ENCODE peak calls at places on chromosomes 13 and 19, in four cellular contexts. One of them, this sample, is unnamed.

GRCh38 chr13:23433171-23434153 is at the start of gene SACS:
- DNase-seq in AG04450: no peak
- DNase-seq in cardiac muscle cell: peak
- DNase-seq in adrenal gland: no peak
- DNase-seq in this sample: peak

GRCh38 chr13:59861676-59862075 is 302.1 kb downstream of the DIAPH3 start:
- DNase-seq in cardiac muscle cell: peak
- DNase-seq in AG04450: no peak
- DNase-seq in adrenal gland: no peak
- DNase-seq in this sample: no peak

GRCh38 chr13:59408738-59409137 is 755.0 kb downstream of the DIAPH3 start:
- DNase-seq in adrenal gland: no peak
- DNase-seq in AG04450: no peak
- DNase-seq in cardiac muscle cell: no peak
- DNase-seq in this sample: no peak

GRCh38 chr13:33752631-33753030 is 65.3 kb upstream of the RFC3 start:
- DNase-seq in AG04450: no peak
- DNase-seq in cardiac muscle cell: no peak
- DNase-seq in adrenal gland: no peak
- DNase-seq in this sample: no peak

GRCh38 chr19:677201-677600 is 1.0 kb downstream of the FSTL3 start:
- DNase-seq in adrenal gland: peak
- DNase-seq in cardiac muscle cell: peak
- DNase-seq in AG04450: peak
- DNase-seq in this sample: no peak

GRCh38 chr19:27676334-27676733 is 1536.6 kb downstream of the UQCRFS1 start:
- DNase-seq in adrenal gland: no peak
- DNase-seq in cardiac muscle cell: no peak
- DNase-seq in AG04450: no peak
- DNase-seq in this sample: no peak

GRCh38 chr13:27338816-27339215 is 68.2 kb downstream of the RASL11A start:
- DNase-seq in AG04450: no peak
- DNase-seq in adrenal gland: no peak
- DNase-seq in cardiac muscle cell: no peak
- DNase-seq in this sample: no peak

GRCh38 chr19:33689886-33690285 is 68.1 kb downstream of the CHST8 start:
- DNase-seq in adrenal gland: no peak
- DNase-seq in cardiac muscle cell: no peak
- DNase-seq in AG04450: no peak
- DNase-seq in this sample: no peak

GRCh38 chr13:36520111-36520510 is 87.8 kb downstream of the CCNA1 start:
- DNase-seq in AG04450: no peak
- DNase-seq in adrenal gland: no peak
- DNase-seq in cardiac muscle cell: no peak
- DNase-seq in this sample: no peak

GRCh38 chr19:20999731-21000352 is 20.6 kb upstream of the ZNF430 start:
- DNase-seq in AG04450: peak
- DNase-seq in cardiac muscle cell: peak
- DNase-seq in adrenal gland: peak
- DNase-seq in this sample: peak

GRCh38 chr13:33994826-33995502 is 177.0 kb downstream of the RFC3 start:
- DNase-seq in cardiac muscle cell: no peak
- DNase-seq in AG04450: no peak
- DNase-seq in adrenal gland: no peak
- DNase-seq in this sample: no peak

GRCh38 chr13:33490461-33491327 is 205.1 kb upstream of the STARD13 start:
- DNase-seq in adrenal gland: peak
- DNase-seq in cardiac muscle cell: peak
- DNase-seq in AG04450: no peak
- DNase-seq in this sample: peak

GRCh38 chr13:114130708-114131580 is 1.5 kb downstream of the RASA3 start:
- DNase-seq in adrenal gland: peak
- DNase-seq in AG04450: peak
- DNase-seq in cardiac muscle cell: peak
- DNase-seq in this sample: no peak

GRCh38 chr13:94073006-94073744 is 406.3 kb downstream of the DCT start:
- DNase-seq in adrenal gland: no peak
- DNase-seq in cardiac muscle cell: peak
- DNase-seq in AG04450: peak
- DNase-seq in this sample: no peak

GRCh38 chr13:98143157-98143553 is 261 bp downstream of the FARP1 start:
- DNase-seq in AG04450: no peak
- DNase-seq in cardiac muscle cell: no peak
- DNase-seq in adrenal gland: no peak
- DNase-seq in this sample: no peak

GRCh38 chr13:54185785-54186184 is 1157.2 kb downstream of the OLFM4 start:
- DNase-seq in cardiac muscle cell: no peak
- DNase-seq in adrenal gland: no peak
- DNase-seq in AG04450: no peak
- DNase-seq in this sample: peak

GRCh38 chr19:52896431-52897148 is 845 bp downstream of the ZNF320 start:
- DNase-seq in cardiac muscle cell: peak
- DNase-seq in adrenal gland: peak
- DNase-seq in AG04450: no peak
- DNase-seq in this sample: no peak

DNA sequence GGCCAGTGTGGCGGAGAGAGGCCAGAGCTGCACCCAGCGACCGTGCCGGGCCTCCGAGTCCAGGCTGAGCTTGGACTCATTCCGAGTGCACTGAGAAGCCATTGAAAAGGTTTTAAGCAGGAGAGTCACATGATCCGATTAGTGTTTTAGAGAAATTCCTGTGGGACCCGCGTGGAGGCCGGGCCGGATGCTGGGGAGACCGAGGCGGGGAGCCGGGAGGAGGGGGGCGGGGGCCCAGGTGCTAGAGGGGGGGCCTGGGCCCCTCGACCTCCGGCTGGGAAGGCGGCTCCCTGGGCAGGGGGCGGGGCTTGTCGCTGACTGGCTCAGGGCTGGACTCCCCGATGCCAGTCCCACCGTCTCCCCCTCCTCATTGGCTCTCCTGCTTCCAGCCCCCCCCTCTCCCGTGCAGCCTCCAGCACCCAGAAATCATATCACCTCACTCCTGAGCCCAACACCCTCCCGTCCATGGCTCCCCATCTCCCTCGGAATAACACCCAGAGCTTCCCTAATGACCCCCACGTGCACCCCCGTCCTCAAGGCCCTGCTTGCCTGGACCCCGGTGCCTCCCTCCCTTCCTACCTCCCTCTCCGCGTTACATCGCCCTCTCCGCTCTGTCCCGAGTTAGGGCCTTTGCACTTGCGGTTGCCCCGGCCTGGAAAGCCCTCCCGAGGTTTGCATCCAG is 5.2 kb upstream of the ZNF579 start:
- DNase-seq in adrenal gland: peak
- DNase-seq in cardiac muscle cell: peak
- DNase-seq in AG04450: peak
- DNase-seq in this sample: no peak
- H3K27ac ChIP-seq in adrenal gland: peak
- H3K27ac ChIP-seq in cardiac muscle cell: peak
- H3K27ac ChIP-seq in AG04450: peak
- H3K27ac ChIP-seq in this sample: no peak

GRCh38 chr13:107185889-107186288 is 618.0 kb upstream of the ARGLU1 start:
- DNase-seq in AG04450: no peak
- DNase-seq in adrenal gland: no peak
- DNase-seq in cardiac muscle cell: peak
- DNase-seq in this sample: no peak
- H3K27ac ChIP-seq in AG04450: no peak
- H3K27ac ChIP-seq in adrenal gland: no peak
- H3K27ac ChIP-seq in cardiac muscle cell: no peak
- H3K27ac ChIP-seq in this sample: no peak

DNA sequence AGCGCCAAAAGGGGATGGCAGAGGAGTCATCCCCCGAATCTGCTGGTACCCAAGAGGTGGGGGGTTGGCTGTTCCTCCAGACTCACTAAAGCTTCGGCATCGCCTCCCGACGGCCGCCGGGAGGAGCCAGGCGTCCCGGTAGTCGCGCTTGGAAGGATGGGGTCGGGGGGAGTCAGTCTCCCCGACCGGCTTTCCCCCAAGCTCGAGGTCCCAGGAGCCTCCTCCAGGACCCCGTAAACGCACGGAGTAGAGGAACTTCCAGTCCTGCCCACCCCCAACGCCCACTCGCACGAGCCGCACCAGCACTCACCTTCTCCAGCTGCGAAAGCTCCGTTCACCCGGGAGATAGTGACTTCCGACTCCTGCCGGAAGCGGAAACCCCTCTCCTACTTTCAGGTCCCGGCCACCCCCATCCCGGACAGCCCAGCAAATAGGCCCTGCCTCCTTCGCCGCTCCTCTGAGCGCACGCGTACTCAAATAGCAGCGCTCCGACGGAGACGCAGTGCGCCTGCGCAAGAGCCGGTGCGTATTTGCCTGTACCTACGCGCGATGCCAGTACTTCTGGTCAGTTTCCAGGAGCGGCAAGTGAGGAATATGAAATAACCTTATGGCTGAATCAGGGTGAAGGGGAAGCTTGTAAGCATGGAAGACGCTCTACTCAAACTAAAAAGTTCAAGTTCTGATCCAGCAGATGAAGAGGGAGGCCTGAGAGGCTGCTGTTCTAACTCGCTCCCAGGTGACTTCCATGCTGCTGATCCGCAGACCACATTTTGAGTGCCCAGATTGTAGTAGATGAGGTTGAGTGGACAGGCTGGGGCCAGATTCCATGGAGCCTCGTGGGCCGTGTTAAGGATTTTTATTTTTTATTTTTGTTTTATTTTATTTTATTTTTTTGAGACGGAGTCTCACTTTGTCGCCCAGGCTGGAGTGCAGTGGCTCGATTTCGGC is at the start of gene ELOF1:
- DNase-seq in adrenal gland: peak
- DNase-seq in AG04450: peak
- DNase-seq in cardiac muscle cell: peak
- DNase-seq in this sample: peak
- H3K27ac ChIP-seq in adrenal gland: peak
- H3K27ac ChIP-seq in AG04450: peak
- H3K27ac ChIP-seq in cardiac muscle cell: peak
- H3K27ac ChIP-seq in this sample: no peak

GRCh38 chr19:46349311-46349993 is 2.6 kb downstream of the PPP5C start:
- DNase-seq in AG04450: no peak
- DNase-seq in cardiac muscle cell: no peak
- DNase-seq in adrenal gland: no peak
- DNase-seq in this sample: no peak
- H3K27ac ChIP-seq in AG04450: no peak
- H3K27ac ChIP-seq in cardiac muscle cell: peak
- H3K27ac ChIP-seq in adrenal gland: peak
- H3K27ac ChIP-seq in this sample: no peak

GRCh38 chr19:2227415-2228156 is 8.5 kb downstream of the PLEKHJ1 start:
- DNase-seq in cardiac muscle cell: no peak
- DNase-seq in adrenal gland: peak
- DNase-seq in AG04450: no peak
- DNase-seq in this sample: no peak

GRCh38 chr19:2229103-2230028 is 6.8 kb downstream of the PLEKHJ1 start:
- DNase-seq in AG04450: no peak
- DNase-seq in cardiac muscle cell: no peak
- DNase-seq in adrenal gland: no peak
- DNase-seq in this sample: no peak

GRCh38 chr19:2226840-2227360 is 9.2 kb downstream of the PLEKHJ1 start:
- DNase-seq in cardiac muscle cell: no peak
- DNase-seq in AG04450: no peak
- DNase-seq in adrenal gland: no peak
- DNase-seq in this sample: no peak

GRCh38 chr19:2230029-2230531 is 6.0 kb downstream of the PLEKHJ1 start:
- DNase-seq in cardiac muscle cell: no peak
- DNase-seq in AG04450: no peak
- DNase-seq in adrenal gland: no peak
- DNase-seq in this sample: no peak

GRCh38 chr19:2228157-2229030 is 7.7 kb downstream of the PLEKHJ1 start:
- DNase-seq in cardiac muscle cell: no peak
- DNase-seq in AG04450: no peak
- DNase-seq in adrenal gland: no peak
- DNase-seq in this sample: no peak
- H3K27ac ChIP-seq in cardiac muscle cell: no peak
- H3K27ac ChIP-seq in AG04450: no peak
- H3K27ac ChIP-seq in adrenal gland: no peak
- H3K27ac ChIP-seq in this sample: no peak

GRCh38 chr19:6056801-6057650 is 53.3 kb downstream of the RFX2 start:
- DNase-seq in adrenal gland: peak
- DNase-seq in AG04450: peak
- DNase-seq in cardiac muscle cell: peak
- DNase-seq in this sample: no peak

GRCh38 chr19:6058411-6059201 is 51.7 kb downstream of the RFX2 start:
- DNase-seq in adrenal gland: no peak
- DNase-seq in cardiac muscle cell: no peak
- DNase-seq in AG04450: no peak
- DNase-seq in this sample: no peak

GRCh38 chr19:6057651-6058365 is 52.5 kb downstream of the RFX2 start:
- DNase-seq in AG04450: no peak
- DNase-seq in cardiac muscle cell: no peak
- DNase-seq in adrenal gland: no peak
- DNase-seq in this sample: no peak

GRCh38 chr19:6055013-6055795 is 55.1 kb downstream of the RFX2 start:
- DNase-seq in AG04450: no peak
- DNase-seq in adrenal gland: no peak
- DNase-seq in cardiac muscle cell: no peak
- DNase-seq in this sample: no peak

DNA sequence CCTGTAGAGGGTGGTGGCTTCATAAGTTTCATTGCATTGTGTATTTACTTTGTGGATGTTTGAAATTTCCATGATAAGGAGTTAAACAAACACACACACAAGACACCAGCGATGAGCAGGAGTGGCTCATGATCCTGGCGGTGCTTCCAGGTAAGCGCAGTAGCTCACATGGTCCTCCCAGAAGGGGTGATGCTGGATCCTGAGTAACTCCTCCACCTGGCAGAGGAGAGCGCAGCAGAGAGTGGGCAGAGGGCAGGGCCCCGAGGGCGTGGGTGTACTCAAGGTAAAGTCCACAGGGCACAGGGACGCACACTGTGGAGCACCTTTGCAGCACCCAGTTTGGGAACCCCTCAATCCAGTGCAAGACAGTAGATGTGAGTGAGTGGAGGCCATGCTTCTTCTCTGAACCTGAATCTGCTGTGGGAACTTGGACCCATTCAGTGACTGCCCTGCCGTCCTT is 54.0 kb downstream of the RFX2 start:
- DNase-seq in adrenal gland: no peak
- DNase-seq in cardiac muscle cell: no peak
- DNase-seq in AG04450: no peak
- DNase-seq in this sample: no peak
- H3K27ac ChIP-seq in adrenal gland: peak
- H3K27ac ChIP-seq in cardiac muscle cell: no peak
- H3K27ac ChIP-seq in AG04450: no peak
- H3K27ac ChIP-seq in this sample: no peak

DNA sequence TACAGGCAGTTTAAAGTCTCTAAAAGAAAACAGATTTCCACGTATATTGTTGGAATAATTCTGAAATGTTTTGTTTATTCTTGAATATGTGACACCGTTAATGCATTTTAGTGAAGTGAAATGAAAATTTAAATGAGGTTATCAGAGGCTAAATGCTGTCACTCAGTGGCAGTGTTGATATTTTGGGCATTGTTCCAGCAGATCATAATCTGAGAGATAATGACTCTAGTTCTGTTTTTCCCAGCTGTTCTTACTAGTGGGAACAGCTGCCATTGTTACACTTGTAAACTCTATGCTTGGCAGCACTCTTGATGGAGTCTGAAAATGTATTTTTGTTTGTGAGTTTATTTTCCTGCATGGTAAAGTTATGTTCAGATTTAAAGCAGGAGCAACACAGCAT is 365.7 kb upstream of the SLC10A2 start:
- DNase-seq in AG04450: no peak
- DNase-seq in cardiac muscle cell: no peak
- DNase-seq in adrenal gland: no peak
- DNase-seq in this sample: no peak
- H3K27ac ChIP-seq in AG04450: no peak
- H3K27ac ChIP-seq in cardiac muscle cell: no peak
- H3K27ac ChIP-seq in adrenal gland: no peak
- H3K27ac ChIP-seq in this sample: no peak

GRCh38 chr19:55584871-55585270 is 4.2 kb upstream of the ZNF579 start:
- DNase-seq in cardiac muscle cell: no peak
- DNase-seq in adrenal gland: no peak
- DNase-seq in AG04450: no peak
- DNase-seq in this sample: no peak
- H3K27ac ChIP-seq in cardiac muscle cell: no peak
- H3K27ac ChIP-seq in adrenal gland: no peak
- H3K27ac ChIP-seq in AG04450: no peak
- H3K27ac ChIP-seq in this sample: no peak